ENCODE peak calls at places on chromosomes 6 and 20, in five cellular contexts. One of them, this sample, is unnamed.

GRCh38 chr6:37742401-37742760 is 44.7 kb upstream of the MDGA1 start:
- DNase-seq in adrenal gland: no peak
- DNase-seq in CD8-positive, alpha-beta T cell: no peak
- DNase-seq in CD4-positive, alpha-beta memory T cell: no peak
- DNase-seq in heart right ventricle: no peak
- DNase-seq in this sample: no peak

GRCh38 chr20:16061394-16061793 is 511.9 kb downstream of the KIF16B start:
- DNase-seq in adrenal gland: no peak
- DNase-seq in CD4-positive, alpha-beta memory T cell: no peak
- DNase-seq in CD8-positive, alpha-beta T cell: no peak
- DNase-seq in heart right ventricle: no peak
- DNase-seq in this sample: no peak

GRCh38 chr6:49852975-49853374 is 13.4 kb downstream of the CRISP1 start:
- DNase-seq in CD4-positive, alpha-beta memory T cell: no peak
- DNase-seq in CD8-positive, alpha-beta T cell: no peak
- DNase-seq in heart right ventricle: no peak
- DNase-seq in adrenal gland: no peak
- DNase-seq in this sample: no peak

GRCh38 chr6:99016355-99016754 is 68.6 kb upstream of the FBXL4 start:
- DNase-seq in CD4-positive, alpha-beta memory T cell: no peak
- DNase-seq in CD8-positive, alpha-beta T cell: no peak
- DNase-seq in heart right ventricle: no peak
- DNase-seq in adrenal gland: no peak
- DNase-seq in this sample: no peak

GRCh38 chr20:34543457-34544056 is 15.0 kb upstream of the MAP1LC3A start:
- DNase-seq in CD8-positive, alpha-beta T cell: no peak
- DNase-seq in CD4-positive, alpha-beta memory T cell: no peak
- DNase-seq in adrenal gland: no peak
- DNase-seq in heart right ventricle: no peak
- DNase-seq in this sample: no peak

GRCh38 chr6:149782337-149782736 is 32.8 kb downstream of the PCMT1 start:
- DNase-seq in CD4-positive, alpha-beta memory T cell: no peak
- DNase-seq in adrenal gland: no peak
- DNase-seq in CD8-positive, alpha-beta T cell: no peak
- DNase-seq in heart right ventricle: no peak
- DNase-seq in this sample: no peak

GRCh38 chr6:123417411-123417810 is 219.3 kb downstream of the TRDN start:
- DNase-seq in CD4-positive, alpha-beta memory T cell: no peak
- DNase-seq in adrenal gland: no peak
- DNase-seq in heart right ventricle: no peak
- DNase-seq in CD8-positive, alpha-beta T cell: no peak
- DNase-seq in this sample: no peak

GRCh38 chr20:62874745-62875344 is 13.2 kb upstream of the TCFL5 start:
- DNase-seq in CD8-positive, alpha-beta T cell: no peak
- DNase-seq in CD4-positive, alpha-beta memory T cell: no peak
- DNase-seq in adrenal gland: peak; percentile 34
- DNase-seq in heart right ventricle: no peak
- DNase-seq in this sample: no peak

GRCh38 chr20:54114109-54114508 is 43.7 kb upstream of the BCAS1 start:
- DNase-seq in CD8-positive, alpha-beta T cell: no peak
- DNase-seq in adrenal gland: no peak
- DNase-seq in heart right ventricle: no peak
- DNase-seq in CD4-positive, alpha-beta memory T cell: no peak
- DNase-seq in this sample: no peak

GRCh38 chr20:8749101-8749500 is 319.8 kb upstream of the PLCB4 start:
- DNase-seq in heart right ventricle: no peak
- DNase-seq in adrenal gland: no peak
- DNase-seq in CD8-positive, alpha-beta T cell: no peak
- DNase-seq in CD4-positive, alpha-beta memory T cell: no peak
- DNase-seq in this sample: no peak

GRCh38 chr6:159969204-159969912 is 476 bp downstream of the IGF2R start:
- DNase-seq in CD8-positive, alpha-beta T cell: no peak
- DNase-seq in adrenal gland: peak; percentile 56
- DNase-seq in heart right ventricle: peak; percentile 48
- DNase-seq in CD4-positive, alpha-beta memory T cell: peak; percentile 57
- DNase-seq in this sample: no peak

GRCh38 chr6:32131439-32131948 is 1.4 kb upstream of the FKBPL start:
- DNase-seq in adrenal gland: no peak
- DNase-seq in CD4-positive, alpha-beta memory T cell: no peak
- DNase-seq in heart right ventricle: no peak
- DNase-seq in CD8-positive, alpha-beta T cell: no peak
- DNase-seq in this sample: no peak

GRCh38 chr20:50310673-50311051 is 120.0 kb downstream of the CEBPB start:
- DNase-seq in CD4-positive, alpha-beta memory T cell: no peak
- DNase-seq in heart right ventricle: no peak
- DNase-seq in CD8-positive, alpha-beta T cell: no peak
- DNase-seq in adrenal gland: peak; percentile 26
- DNase-seq in this sample: no peak

GRCh38 chr20:50309280-50309763 is 118.7 kb downstream of the CEBPB start:
- DNase-seq in adrenal gland: no peak
- DNase-seq in CD4-positive, alpha-beta memory T cell: no peak
- DNase-seq in heart right ventricle: no peak
- DNase-seq in CD8-positive, alpha-beta T cell: no peak
- DNase-seq in this sample: no peak

GRCh38 chr20:50308513-50309279 is 118.1 kb downstream of the CEBPB start:
- DNase-seq in heart right ventricle: peak; percentile 89
- DNase-seq in CD4-positive, alpha-beta memory T cell: no peak
- DNase-seq in adrenal gland: peak; percentile 96
- DNase-seq in CD8-positive, alpha-beta T cell: no peak
- DNase-seq in this sample: no peak

GRCh38 chr20:50311308-50312001 is 120.8 kb downstream of the CEBPB start:
- DNase-seq in heart right ventricle: no peak
- DNase-seq in CD8-positive, alpha-beta T cell: no peak
- DNase-seq in CD4-positive, alpha-beta memory T cell: no peak
- DNase-seq in adrenal gland: no peak
- DNase-seq in this sample: no peak

GRCh38 chr20:50309764-50310672 is 119.4 kb downstream of the CEBPB start:
- DNase-seq in CD4-positive, alpha-beta memory T cell: no peak
- DNase-seq in heart right ventricle: no peak
- DNase-seq in CD8-positive, alpha-beta T cell: no peak
- DNase-seq in adrenal gland: peak; percentile 34
- DNase-seq in this sample: no peak
- H3K27ac ChIP-seq in CD4-positive, alpha-beta memory T cell: no peak overlapping the region
- H3K27ac ChIP-seq in heart right ventricle: peak overlapping the region; percentile 96
- H3K27ac ChIP-seq in CD8-positive, alpha-beta T cell: no peak overlapping the region
- H3K27ac ChIP-seq in adrenal gland: peak overlapping the region; percentile 98
- H3K27ac ChIP-seq in this sample: no peak overlapping the region

GRCh38 chr6:129131282-129131681 is 248.3 kb downstream of the LAMA2 start:
- DNase-seq in CD8-positive, alpha-beta T cell: no peak
- DNase-seq in adrenal gland: peak; percentile 24
- DNase-seq in heart right ventricle: no peak
- DNase-seq in CD4-positive, alpha-beta memory T cell: no peak
- DNase-seq in this sample: no peak
- H3K27ac ChIP-seq in CD8-positive, alpha-beta T cell: no peak overlapping the region
- H3K27ac ChIP-seq in adrenal gland: peak overlapping the region; percentile 14
- H3K27ac ChIP-seq in heart right ventricle: peak overlapping the region; percentile 18
- H3K27ac ChIP-seq in CD4-positive, alpha-beta memory T cell: no peak overlapping the region
- H3K27ac ChIP-seq in this sample: no peak overlapping the region

DNA sequence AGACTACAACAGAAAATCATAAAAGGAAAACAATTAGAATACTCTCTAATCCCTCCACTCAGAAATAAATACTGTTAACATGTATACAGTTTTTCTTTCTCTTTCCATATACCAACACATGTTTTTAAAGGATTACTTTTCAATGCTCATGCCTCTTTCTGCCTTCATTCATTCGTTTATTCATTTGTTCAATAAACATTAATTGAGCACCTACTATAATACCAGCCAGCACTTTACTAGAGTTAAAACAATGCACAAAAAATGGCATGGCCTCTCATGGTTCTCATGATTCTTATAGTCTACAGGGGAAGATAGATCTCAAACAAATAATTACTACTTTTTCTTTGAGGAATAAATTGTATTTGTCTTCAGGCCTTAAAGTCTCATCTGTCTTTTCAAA is 70.3 kb upstream of the RIPOR2 start:
- DNase-seq in heart right ventricle: no peak
- DNase-seq in CD4-positive, alpha-beta memory T cell: no peak
- DNase-seq in CD8-positive, alpha-beta T cell: no peak
- DNase-seq in adrenal gland: no peak
- DNase-seq in this sample: no peak
- H3K27ac ChIP-seq in heart right ventricle: peak overlapping the region; percentile 88
- H3K27ac ChIP-seq in CD4-positive, alpha-beta memory T cell: peak overlapping the region; percentile 58
- H3K27ac ChIP-seq in CD8-positive, alpha-beta T cell: no peak overlapping the region
- H3K27ac ChIP-seq in adrenal gland: peak overlapping the region; percentile 60
- H3K27ac ChIP-seq in this sample: no peak overlapping the region

GRCh38 chr6:130933712-130934200 is 106.5 kb downstream of the SMLR1 start:
- DNase-seq in adrenal gland: no peak
- DNase-seq in heart right ventricle: no peak
- DNase-seq in CD8-positive, alpha-beta T cell: no peak
- DNase-seq in CD4-positive, alpha-beta memory T cell: no peak
- DNase-seq in this sample: no peak
- H3K27ac ChIP-seq in adrenal gland: no peak overlapping the region
- H3K27ac ChIP-seq in heart right ventricle: no peak overlapping the region
- H3K27ac ChIP-seq in CD8-positive, alpha-beta T cell: no peak overlapping the region
- H3K27ac ChIP-seq in CD4-positive, alpha-beta memory T cell: no peak overlapping the region
- H3K27ac ChIP-seq in this sample: no peak overlapping the region

This sample was measured in iPS DF 6.9.